ENCODE peak calls at places on chromosomes 2 and 18, in eight cellular contexts. T is heart right ventricle; J is Right ventricle myocardium inferior; L is stimulated activated memory B cell treated with anti-CD40 and anti-IgM and Interleukin-4, amounts not matched to agents 10 μg/mL and 1 μg/mL and 100 μg/mL, for 72 hours; D is naive thymus-derived CD8-positive, alpha-beta T cell; C is T-helper 17 cell; E is CD4-positive, alpha-beta T cell; N is activated CD8-positive, alpha-beta memory T cell treated with anti-CD3 and anti-CD28 coated beads, Interleukin-2, amount 10 ng/mL, durations not matched to agents 7 days and 5 days. M is an unnamed sample.

GRCh38 chr2:101501443-101501842 is 26.5 kb upstream of the RFX8 start:
- ATAC-seq in J (no peak), N (no peak), C (no peak), E (no peak), D (no peak), T (no peak), L (no peak), M (no peak)

GRCh38 chr2:100285691-100286090 is 36.6 kb downstream of the LONRF2 start:
- ATAC-seq in D (no peak), N (no peak), C (no peak), T (no peak), E (no peak), J (no peak), L (no peak), M (peak)

GRCh38 chr2:74863802-74864248 is 29.9 kb downstream of the HK2 start:
- ATAC-seq in D (no peak), C (no peak), T (peak), J (peak), E (no peak), N (no peak), L (no peak), M (no peak)

GRCh38 chr2:196538646-196539045 is 100.9 kb upstream of the CCDC150 start:
- ATAC-seq in N (no peak), J (peak), T (no peak), D (no peak), E (no peak), L (no peak), C (no peak), M (no peak)

GRCh38 chr2:223941579-223942277 is 3.4 kb downstream of the WDFY1 start:
- ATAC-seq in J (no peak), E (peak), C (peak), L (peak), D (no peak), T (no peak), N (peak), M (peak)

GRCh38 chr2:99636432-99637034 is 146.7 kb upstream of the REV1 start:
- ATAC-seq in E (no peak), C (no peak), D (no peak), J (peak), L (no peak), T (peak), N (no peak), M (peak)

GRCh38 chr18:79472176-79472575 is 76.4 kb downstream of the NFATC1 start:
- ATAC-seq in D (no peak), C (no peak), N (no peak), T (no peak), J (no peak), L (no peak), E (no peak), M (no peak)

GRCh38 chr2:190583507-190584337 is 49.2 kb upstream of the NEMP2 start:
- ATAC-seq in C (no peak), D (no peak), J (peak), L (peak), T (peak), E (no peak), N (no peak), M (no peak)

GRCh38 chr2:141468746-141469145 is 662.1 kb downstream of the LRP1B start:
- ATAC-seq in C (no peak), J (no peak), T (no peak), D (no peak), N (no peak), E (no peak), L (no peak), M (peak)

GRCh38 chr2:230674930-230675672 is 37.5 kb upstream of the CAB39 start:
- ATAC-seq in L (no peak), N (no peak), J (no peak), C (no peak), D (no peak), T (no peak), E (no peak), M (peak)

GRCh38 chr2:11071207-11071606 is 84.1 kb upstream of the SLC66A3 start:
- ATAC-seq in L (no peak), C (peak), D (no peak), E (no peak), N (no peak), T (peak), J (no peak), M (no peak)

GRCh38 chr18:57976230-57976773 is 67.7 kb upstream of the NEDD4L start:
- ATAC-seq in D (no peak), L (peak), N (no peak), J (no peak), T (no peak), E (no peak), C (no peak), M (no peak)

M was measured in esophagus mucosa.